ENCODE peak calls at places on chromosome 6, in eight cellular contexts. F, J, M, N, L, Y, D and I are unnamed samples.

GRCh38 chr6:46513533-46513932 is 22.3 kb upstream of the RCAN2 start:
- DNase-seq in J (no peak), F (no peak), L (no peak), M (no peak), Y (no peak), D (no peak), N (no peak), I (no peak)

GRCh38 chr6:32664827-32665362 is 1.6 kb downstream of the HLA-DQB1 start:
- DNase-seq in L (no peak), N (no peak), M (no peak), D (peak; percentile 41), J (peak; percentile 39), F (no peak), Y (no peak), I (peak; percentile 43)

GRCh38 chr6:90045535-90045934 is 151.3 kb downstream of the GJA10 start:
- DNase-seq in L (no peak), Y (no peak), M (peak; percentile 72), J (no peak), F (no peak), D (no peak), N (no peak), I (no peak)

GRCh38 chr6:169648617-169649016 is 53.2 kb downstream of the WDR27 start:
- DNase-seq in D (no peak), M (no peak), F (no peak), Y (no peak), L (no peak), J (no peak), N (no peak), I (no peak)

GRCh38 chr6:46876126-46876525 is 45.6 kb downstream of the ADGRF5 start:
- DNase-seq in F (no peak), Y (no peak), L (no peak), M (peak; percentile 94), D (no peak), J (no peak), N (peak; percentile 99), I (no peak)

GRCh38 chr6:105641507-105641906 is 238.6 kb upstream of the PREP start:
- DNase-seq in L (no peak), D (no peak), Y (no peak), M (no peak), N (no peak), J (no peak), F (no peak), I (no peak)

GRCh38 chr6:152571863-152572394 is 65.2 kb downstream of the SYNE1 start:
- DNase-seq in M (peak; percentile 11), D (no peak), L (no peak), F (no peak), J (no peak), Y (no peak), N (no peak), I (no peak)

GRCh38 chr6:72580281-72580940 is 41.5 kb upstream of the KCNQ5 start:
- DNase-seq in D (no peak), L (peak; percentile 52), J (peak; percentile 31), Y (peak; percentile 73), N (peak; percentile 68), M (peak; percentile 67), F (peak; percentile 13), I (no peak)

GRCh38 chr6:90015883-90016282 is 121.6 kb downstream of the GJA10 start:
- DNase-seq in N (no peak), D (no peak), L (no peak), Y (no peak), F (no peak), J (no peak), M (no peak), I (no peak)

DNA sequence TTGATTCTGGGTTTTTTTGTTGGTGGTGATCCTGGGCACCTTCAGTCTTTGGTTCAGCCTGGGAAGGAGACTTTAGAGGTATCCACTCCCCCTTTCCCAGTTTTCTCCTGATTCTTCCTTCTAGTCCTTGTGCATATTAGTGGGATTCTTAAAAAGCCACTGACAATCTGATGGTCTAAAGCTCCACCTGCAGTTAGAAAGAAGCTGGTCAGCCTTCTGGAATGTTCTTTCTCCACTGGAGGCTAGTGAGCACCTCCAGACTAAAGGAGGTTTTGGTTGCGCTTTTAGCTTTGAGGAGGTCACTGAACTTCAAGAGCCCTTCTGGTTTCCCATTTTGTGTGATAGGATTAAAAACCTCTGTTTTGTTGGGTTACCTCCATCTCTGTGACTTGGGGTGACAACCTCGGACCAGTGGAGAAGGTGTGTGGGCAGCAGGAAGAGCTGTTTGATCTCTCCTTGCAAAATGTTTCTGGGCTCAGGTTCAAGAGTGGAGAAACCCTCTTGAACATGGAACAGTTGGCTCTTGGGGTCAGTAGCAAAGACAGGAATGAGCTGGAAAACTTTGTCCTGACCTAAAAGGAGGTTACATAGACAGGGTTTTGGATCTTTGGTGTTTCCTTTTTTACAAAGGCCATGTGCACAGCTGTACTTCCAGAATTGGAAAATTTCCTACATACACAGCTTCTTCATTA is 29.0 kb downstream of the JARID2 start:
- DNase-seq in D (no peak), L (no peak), J (no peak), F (no peak), M (peak; percentile 26), N (no peak), Y (no peak), I (no peak)
- TF ChIP-seq CTCF in D (peak; percentile 37), L (peak; percentile 7), J (no peak), F (no peak), M (peak; percentile 56), N (peak; percentile 36), Y (peak; percentile 2), I (no peak)

GRCh38 chr6:25469797-25470388 is 182.1 kb upstream of the SCGN start:
- DNase-seq in Y (no peak), M (no peak), N (no peak), D (no peak), L (no peak), F (no peak), J (no peak), I (no peak)
- TF ChIP-seq CTCF in Y (no peak), M (peak; percentile 8), N (peak; percentile 49), D (no peak), L (no peak), F (no peak), J (peak; percentile 75), I (no peak)

GRCh38 chr6:130047440-130047995 is 29.1 kb downstream of the L3MBTL3 start:
- DNase-seq in L (no peak), F (no peak), D (no peak), Y (no peak), M (no peak), J (no peak), N (no peak), I (no peak)
- TF ChIP-seq CTCF in L (peak; percentile 36), F (no peak), D (no peak), Y (no peak), M (no peak), J (no peak), N (peak; percentile 29), I (no peak)

DNA sequence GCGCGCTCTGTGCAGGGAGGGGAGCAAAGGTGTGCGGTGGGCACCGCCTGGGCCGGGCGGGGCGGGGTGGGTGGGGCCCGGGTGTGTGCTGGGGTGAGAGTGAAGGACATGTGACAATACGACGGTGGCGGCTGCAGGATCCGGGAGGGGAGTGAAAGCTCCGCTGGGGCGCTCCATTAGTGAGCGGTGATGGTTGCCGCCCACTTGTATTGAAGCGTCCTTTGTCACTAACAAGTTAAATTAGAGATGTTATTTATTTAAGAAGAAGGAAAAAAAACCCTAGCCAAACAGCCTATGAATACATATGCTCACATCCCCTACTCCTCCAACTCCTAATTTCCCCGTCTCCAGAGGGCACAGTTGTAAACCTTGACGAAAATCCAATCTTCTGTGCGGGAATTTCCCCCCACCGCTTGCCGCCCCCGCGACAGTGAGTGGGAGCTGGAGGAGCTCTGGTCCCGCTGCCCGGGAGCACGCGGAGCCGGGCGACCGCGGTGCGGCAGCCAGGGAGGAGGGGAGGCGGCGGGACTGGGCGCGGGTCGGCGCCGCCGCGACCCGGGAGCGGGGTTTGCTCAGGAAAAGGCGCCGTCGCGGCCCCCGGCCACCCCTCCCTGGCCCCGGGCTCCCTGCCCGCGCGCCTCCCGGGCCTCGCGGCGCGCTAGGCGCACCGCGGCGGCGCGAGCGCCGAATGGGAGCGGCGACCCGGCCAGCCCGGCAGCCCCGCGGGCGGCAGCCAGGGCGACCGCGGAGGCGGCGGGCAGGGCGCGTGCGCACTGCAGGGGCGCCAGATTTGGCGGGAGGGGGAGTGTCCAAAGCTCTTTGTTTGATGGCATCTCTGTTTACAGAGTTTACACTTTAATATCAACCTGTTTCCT is at the start of gene MYB:
- DNase-seq in Y (peak; percentile 47), M (no peak), D (peak; percentile 61), N (peak; percentile 75), L (peak; percentile 79), J (peak; percentile 84), F (peak; percentile 95), I (peak; percentile 46)
- TF ChIP-seq CTCF in Y (no peak), M (no peak), D (no peak), N (no peak), L (no peak), J (no peak), F (no peak), I (no peak)

DNA sequence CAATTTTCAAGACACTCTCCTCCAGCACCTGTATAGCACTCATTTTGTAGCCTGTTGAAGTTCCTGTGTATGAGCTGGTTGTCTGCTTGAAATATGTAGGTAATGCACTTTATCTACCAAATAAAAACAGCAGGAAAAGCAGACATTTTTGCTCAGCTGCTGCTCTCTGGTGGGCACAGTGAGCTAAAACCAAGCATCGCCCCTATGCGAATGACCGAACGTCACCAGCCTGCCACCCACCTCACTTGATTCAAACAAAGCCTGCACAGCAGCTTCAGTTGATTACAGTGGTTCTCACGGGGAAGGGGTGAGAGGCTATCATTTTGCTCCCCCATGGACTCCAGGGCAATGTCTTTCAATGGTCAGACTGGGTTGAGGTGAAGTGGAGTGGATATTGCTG is 185.7 kb downstream of the SASH1 start:
- DNase-seq in F (no peak), Y (no peak), L (no peak), J (no peak), M (no peak), D (no peak), N (peak; percentile 4), I (no peak)
- TF ChIP-seq CTCF in F (no peak), Y (no peak), L (peak; percentile 20), J (no peak), M (peak; percentile 38), D (no peak), N (peak; percentile 26), I (no peak)

DNA sequence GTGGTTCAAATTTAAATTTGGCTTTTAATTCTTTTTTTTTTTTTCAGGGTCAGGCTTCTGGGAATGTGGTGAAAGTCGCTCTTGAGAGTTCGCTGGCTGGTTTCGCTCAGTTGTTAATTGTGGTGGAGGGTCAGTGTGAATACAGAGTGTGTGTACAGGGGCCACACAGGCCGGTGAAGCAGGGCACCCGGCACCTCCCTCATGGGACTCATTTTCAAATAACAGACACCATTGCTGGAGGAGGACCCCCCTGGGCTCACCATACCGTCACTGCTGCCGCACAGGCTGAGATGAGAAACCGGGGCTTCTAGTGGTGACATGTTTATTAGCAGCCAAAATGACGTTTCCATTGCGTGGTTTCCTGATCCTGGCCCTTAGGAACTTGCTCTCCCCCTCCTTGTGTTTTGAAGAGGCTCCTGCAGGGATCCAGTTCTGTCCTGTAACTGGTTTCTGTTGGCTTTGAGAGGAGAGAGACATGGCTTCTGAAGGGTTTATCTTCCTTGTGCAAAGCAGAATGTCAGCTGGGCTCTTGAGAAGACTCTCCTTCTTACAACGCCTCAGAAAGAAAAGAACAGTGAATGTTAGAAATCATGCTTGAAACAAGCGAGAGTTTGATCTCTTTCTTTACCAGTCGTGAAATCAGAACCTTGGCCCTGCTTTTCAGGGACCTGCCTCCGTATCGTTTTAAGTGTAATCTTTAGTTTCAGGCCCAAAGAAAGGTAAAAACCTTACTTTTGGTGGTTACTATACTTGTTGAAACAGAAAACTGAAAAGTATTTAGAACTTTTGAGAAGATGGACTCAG is 37.8 kb downstream of the DUSP22 start:
- DNase-seq in D (no peak), J (no peak), L (peak; percentile 46), Y (peak; percentile 47), M (no peak), N (no peak), F (no peak), I (no peak)
- TF ChIP-seq CTCF in D (no peak), J (peak; percentile 15), L (no peak), Y (no peak), M (no peak), N (no peak), F (no peak), I (no peak)

GRCh38 chr6:11229267-11230043 is 3.0 kb downstream of the NEDD9 start:
- DNase-seq in J (peak; percentile 40), M (no peak), N (peak; percentile 93), Y (no peak), L (peak; percentile 50), F (no peak), D (no peak), I (no peak)
- TF ChIP-seq CTCF in J (no peak), M (no peak), N (no peak), Y (no peak), L (no peak), F (no peak), D (no peak), I (no peak)